ENCODE peak calls at places on chromosomes 16 and 17, in nine cellular contexts. Q is stomach, X is psoas muscle, L is GM12878, F is mucosa of descending colon, R is tibial nerve, E is left ventricle myocardium inferior, G is heart left ventricle, J is HL-60. H is an unnamed sample.

GRCh38 chr16:89345663-89346150 is 128.2 kb downstream of the ZNF778 start:
- DNase-seq in R (no peak), J (no peak), E (no peak), G (no peak), L (no peak), X (no peak), F (no peak), Q (peak; percentile 61), H (no peak)

GRCh38 chr17:68456529-68457167 is 648 bp downstream of the WIPI1 start:
- DNase-seq in E (peak; percentile 82), G (peak; percentile 82), Q (peak; percentile 70), F (peak; percentile 83), X (peak; percentile 81), L (no peak), J (peak; percentile 19), R (peak; percentile 82), H (peak; percentile 69)

GRCh38 chr17:67514998-67515397 is 137.9 kb downstream of the PITPNC1 start:
- DNase-seq in R (no peak), X (no peak), E (no peak), Q (no peak), J (no peak), G (no peak), F (no peak), L (no peak), H (no peak)

GRCh38 chr16:27374231-27374793 is 27.7 kb upstream of the IL21R start:
- DNase-seq in F (no peak), X (no peak), E (no peak), Q (no peak), R (no peak), G (no peak), J (peak; percentile 86), L (peak; percentile 80), H (no peak)

GRCh38 chr16:89556750-89557149 is 3.7 kb upstream of the RPL13 start:
- DNase-seq in Q (no peak), J (no peak), R (no peak), E (no peak), G (no peak), L (no peak), X (no peak), F (no peak), H (no peak)

GRCh38 chr17:82019905-82020873 is 2.5 kb downstream of the CENPX start:
- DNase-seq in R (no peak), G (no peak), X (peak; percentile 68), E (peak; percentile 51), L (no peak), Q (peak; percentile 63), F (peak; percentile 65), J (peak; percentile 72), H (no peak)

GRCh38 chr17:76716834-76717205 is 6.1 kb upstream of the MXRA7 start:
- DNase-seq in G (no peak), Q (no peak), J (no peak), R (no peak), L (no peak), X (no peak), F (no peak), E (no peak), H (peak; percentile 90)

GRCh38 chr16:87572959-87573358 is 29.3 kb upstream of the JPH3 start:
- DNase-seq in J (no peak), G (no peak), E (no peak), L (no peak), Q (no peak), F (no peak), R (no peak), X (no peak), H (no peak)

GRCh38 chr16:87653234-87653633 is 50.9 kb downstream of the JPH3 start:
- DNase-seq in R (no peak), E (no peak), G (no peak), J (peak; percentile 1), F (no peak), L (no peak), X (no peak), Q (no peak), H (no peak)

GRCh38 chr16:85017151-85017550 is 5.8 kb upstream of the ZDHHC7 start:
- DNase-seq in R (no peak), Q (no peak), E (no peak), J (peak; percentile 88), X (no peak), L (peak; percentile 19), F (no peak), G (no peak), H (no peak)

GRCh38 chr16:72195609-72196008 is 23.7 kb upstream of the PMFBP1 start:
- DNase-seq in J (no peak), E (no peak), L (no peak), F (no peak), Q (no peak), G (no peak), X (no peak), R (no peak), H (no peak)

GRCh38 chr17:60443713-60444112 is 21.4 kb downstream of the CHCT1 start:
- DNase-seq in G (no peak), X (no peak), Q (no peak), F (no peak), L (no peak), J (no peak), R (no peak), E (no peak), H (no peak)

GRCh38 chr17:45895969-45896793 is 1.8 kb downstream of the MAPT start:
- DNase-seq in E (no peak), J (no peak), X (peak; percentile 35), Q (no peak), F (no peak), G (no peak), L (no peak), R (no peak), H (no peak)

GRCh38 chr17:75109047-75109406 is 742 bp upstream of the ARMC7 start:
- DNase-seq in X (no peak), F (peak; percentile 28), E (no peak), J (no peak), R (no peak), L (no peak), Q (no peak), G (no peak), H (no peak)

DNA sequence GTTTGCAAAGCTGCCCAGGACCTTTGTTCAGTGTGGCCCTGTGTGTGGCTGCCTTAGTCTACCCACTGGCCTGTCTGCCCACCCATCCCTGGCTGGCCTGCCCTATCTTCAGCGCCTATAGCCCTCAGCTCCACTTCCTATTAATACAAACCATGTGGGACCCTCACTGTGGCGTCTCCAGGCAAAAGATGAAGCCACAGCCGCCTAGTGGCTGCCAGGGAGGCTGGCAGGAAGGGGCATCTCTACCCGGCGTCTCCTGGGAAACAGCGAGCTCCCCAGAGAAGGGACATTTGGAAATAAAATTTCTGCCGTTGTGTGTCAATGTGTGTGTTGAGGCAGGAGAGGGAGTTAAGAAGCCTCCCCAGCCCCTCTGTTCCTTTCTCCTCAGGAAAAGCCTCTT is 31.5 kb downstream of the NEUROD2 start:
- DNase-seq in E (no peak), L (no peak), X (no peak), J (peak; percentile 15), Q (no peak), F (no peak), R (no peak), G (no peak), H (no peak)
- TF ChIP-seq CTCF in E (peak; percentile 49), L (peak; percentile 24), X (no peak), J (peak; percentile 47), Q (no peak), F (no peak), R (no peak), G (no peak), H (peak; percentile 78)

GRCh38 chr16:65634833-65635232 is 513.0 kb upstream of the CDH11 start:
- DNase-seq in Q (no peak), J (no peak), F (no peak), R (no peak), G (no peak), X (no peak), E (no peak), L (no peak), H (no peak)
- H3K4me3 ChIP-seq in Q (no peak overlapping the region), J (no peak overlapping the region), F (no peak overlapping the region), R (no peak overlapping the region), G (no peak overlapping the region), X (no peak overlapping the region), E (no peak overlapping the region), L (no peak overlapping the region), H (no peak overlapping the region)

DNA sequence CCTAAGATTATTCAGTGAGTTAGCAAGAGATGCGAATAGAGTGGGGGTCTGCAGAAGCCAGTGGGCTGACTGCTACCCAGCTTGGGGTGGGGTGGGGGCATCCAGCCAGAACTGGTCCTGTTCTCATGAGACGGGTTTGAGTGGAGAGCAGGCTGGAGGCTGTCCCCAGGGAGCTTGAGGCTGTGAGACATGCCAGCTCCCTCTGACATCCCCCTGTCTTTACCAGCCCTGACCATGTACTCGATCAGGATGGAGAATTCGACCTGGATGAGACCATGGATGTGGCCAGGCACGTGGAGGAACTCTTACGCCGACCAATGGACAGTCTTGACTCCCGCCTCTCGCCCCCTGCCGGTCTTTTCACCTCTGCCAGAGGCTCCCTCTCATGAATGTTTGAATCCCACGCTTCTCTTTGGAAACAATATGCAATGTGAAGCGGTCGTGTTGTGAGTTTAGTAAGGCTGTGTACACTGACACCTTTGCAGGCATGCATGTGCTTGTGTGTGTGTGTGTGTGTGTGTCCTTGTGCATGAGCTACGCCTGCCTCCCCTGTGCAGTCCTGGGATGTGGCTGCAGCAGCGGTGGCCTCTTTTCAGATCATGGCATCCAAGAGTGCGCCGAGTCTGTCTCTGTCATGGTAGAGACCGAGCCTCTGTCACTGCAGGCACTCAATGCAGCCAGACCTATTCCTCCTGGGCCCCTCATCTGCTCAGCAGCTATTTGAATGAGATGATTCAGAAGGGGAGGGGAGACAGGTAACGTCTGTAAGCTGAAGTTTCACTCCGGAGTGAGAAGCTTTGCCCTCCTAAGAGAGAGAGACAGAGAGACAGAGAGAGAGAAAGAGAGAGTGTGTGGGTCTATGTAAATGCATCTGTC is 22.2 kb downstream of the STAT5A start:
- DNase-seq in R (no peak), E (no peak), L (no peak), F (no peak), X (no peak), Q (no peak), G (no peak), J (no peak), H (no peak)
- TF ChIP-seq CTCF in R (no peak), E (no peak), L (no peak), F (no peak), X (no peak), Q (no peak), G (no peak), J (no peak), H (no peak)

DNA sequence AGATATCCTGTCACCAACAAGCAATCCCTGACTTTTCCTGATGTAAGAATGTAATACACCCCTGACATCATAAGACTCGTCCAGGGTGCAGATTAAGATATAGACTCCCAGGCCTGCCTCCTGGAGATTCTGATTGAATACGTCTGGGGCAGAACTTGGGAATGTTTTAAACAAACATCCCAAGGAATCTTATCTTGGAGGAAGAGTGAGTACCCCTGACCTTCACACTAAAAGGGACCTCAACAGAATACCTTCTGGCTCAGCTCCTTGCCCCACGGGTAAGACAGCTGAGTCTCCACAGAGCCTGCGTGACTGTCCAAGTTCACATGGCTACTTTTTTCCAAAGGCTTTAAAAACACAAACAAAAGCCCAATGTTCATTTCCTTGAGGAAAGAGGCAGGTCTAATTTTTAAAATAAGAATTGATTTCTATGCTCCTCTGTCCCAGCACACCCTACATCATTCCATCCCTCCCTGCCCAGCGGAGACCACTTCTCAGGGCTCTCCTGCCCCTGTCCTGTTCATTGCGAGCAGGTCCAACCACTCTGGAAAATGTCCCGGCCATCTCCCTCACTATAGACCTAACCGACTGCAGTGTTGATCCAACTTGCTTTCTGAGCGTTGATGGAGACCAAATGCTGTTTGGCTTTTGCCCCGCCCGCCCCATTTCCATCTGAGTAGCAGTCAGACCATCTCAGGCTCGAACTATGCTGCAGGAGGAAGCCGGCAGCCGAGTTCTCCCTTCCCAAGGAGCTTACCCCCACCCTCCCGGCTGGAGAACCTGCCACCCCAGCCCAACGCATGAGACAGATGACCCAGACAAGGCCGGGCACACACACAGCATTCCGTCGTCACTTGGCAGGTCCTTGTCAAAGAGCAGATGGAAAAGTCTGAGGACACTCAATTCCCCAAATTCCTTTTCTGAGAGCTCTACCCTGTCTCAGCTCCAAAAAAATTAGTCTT is 44.1 kb upstream of the MYH10 start:
- DNase-seq in Q (no peak), G (peak; percentile 73), J (no peak), L (no peak), E (peak; percentile 84), F (peak; percentile 17), X (peak; percentile 52), R (no peak), H (no peak)
- H3K4me3 ChIP-seq in Q (no peak overlapping the region), G (no peak overlapping the region), J (no peak overlapping the region), L (no peak overlapping the region), E (no peak overlapping the region), F (no peak overlapping the region), X (no peak overlapping the region), R (no peak overlapping the region), H (no peak overlapping the region)

H was measured in AG04449.